ENCODE peak calls at places on chromosomes 2 and 18, in eight cellular contexts. One of them, this sample, is unnamed.

GRCh38 chr2:112541315-112542122 is 746 bp upstream of the POLR1B start:
- DNase-seq in iPS-NIHi11: peak
- DNase-seq in cardiac muscle cell: peak
- DNase-seq in ovary: peak
- DNase-seq in body of pancreas: peak
- DNase-seq in NCI-H460: peak
- DNase-seq in amygdala: peak
- DNase-seq in NCI-H1436: peak
- DNase-seq in this sample: peak

GRCh38 chr18:68564961-68565360 is 149.9 kb downstream of the TMX3 start:
- DNase-seq in body of pancreas: no peak
- DNase-seq in ovary: no peak
- DNase-seq in cardiac muscle cell: peak
- DNase-seq in iPS-NIHi11: no peak
- DNase-seq in NCI-H1436: no peak
- DNase-seq in amygdala: no peak
- DNase-seq in NCI-H460: no peak
- DNase-seq in this sample: no peak

GRCh38 chr2:74719066-74719465 is 65.0 kb downstream of the SEMA4F start:
- DNase-seq in NCI-H460: no peak
- DNase-seq in ovary: no peak
- DNase-seq in iPS-NIHi11: no peak
- DNase-seq in amygdala: no peak
- DNase-seq in cardiac muscle cell: no peak
- DNase-seq in NCI-H1436: no peak
- DNase-seq in body of pancreas: no peak
- DNase-seq in this sample: no peak

GRCh38 chr2:43110442-43110871 is 115.9 kb downstream of the ZFP36L2 start:
- DNase-seq in NCI-H460: no peak
- DNase-seq in amygdala: no peak
- DNase-seq in body of pancreas: no peak
- DNase-seq in iPS-NIHi11: no peak
- DNase-seq in cardiac muscle cell: peak
- DNase-seq in NCI-H1436: no peak
- DNase-seq in ovary: peak
- DNase-seq in this sample: no peak

GRCh38 chr2:72006188-72006736 is 141.4 kb downstream of the CYP26B1 start:
- DNase-seq in ovary: no peak
- DNase-seq in cardiac muscle cell: no peak
- DNase-seq in amygdala: no peak
- DNase-seq in NCI-H1436: no peak
- DNase-seq in body of pancreas: no peak
- DNase-seq in iPS-NIHi11: no peak
- DNase-seq in NCI-H460: no peak
- DNase-seq in this sample: no peak

GRCh38 chr2:3611136-3611535 is 16.2 kb downstream of the COLEC11 start:
- DNase-seq in ovary: no peak
- DNase-seq in body of pancreas: peak
- DNase-seq in NCI-H460: no peak
- DNase-seq in amygdala: no peak
- DNase-seq in iPS-NIHi11: no peak
- DNase-seq in NCI-H1436: no peak
- DNase-seq in cardiac muscle cell: no peak
- DNase-seq in this sample: no peak

GRCh38 chr2:226478121-226478809 is 321.4 kb downstream of the IRS1 start:
- DNase-seq in NCI-H1436: no peak
- DNase-seq in NCI-H460: peak
- DNase-seq in body of pancreas: peak
- DNase-seq in ovary: peak
- DNase-seq in cardiac muscle cell: peak
- DNase-seq in amygdala: no peak
- DNase-seq in iPS-NIHi11: no peak
- DNase-seq in this sample: no peak

GRCh38 chr2:58925676-58926081 is 684.6 kb upstream of the FANCL start:
- DNase-seq in body of pancreas: no peak
- DNase-seq in NCI-H1436: no peak
- DNase-seq in amygdala: peak
- DNase-seq in iPS-NIHi11: no peak
- DNase-seq in ovary: no peak
- DNase-seq in cardiac muscle cell: no peak
- DNase-seq in NCI-H460: no peak
- DNase-seq in this sample: no peak

GRCh38 chr2:161546635-161547034 is 77.6 kb upstream of the SLC4A10 start:
- DNase-seq in NCI-H1436: no peak
- DNase-seq in amygdala: no peak
- DNase-seq in body of pancreas: no peak
- DNase-seq in NCI-H460: no peak
- DNase-seq in cardiac muscle cell: no peak
- DNase-seq in ovary: no peak
- DNase-seq in iPS-NIHi11: no peak
- DNase-seq in this sample: no peak

GRCh38 chr2:150681120-150681796 is 193.8 kb upstream of the RND3 start:
- DNase-seq in body of pancreas: no peak
- DNase-seq in amygdala: no peak
- DNase-seq in iPS-NIHi11: no peak
- DNase-seq in NCI-H1436: no peak
- DNase-seq in NCI-H460: no peak
- DNase-seq in cardiac muscle cell: peak
- DNase-seq in ovary: no peak
- DNase-seq in this sample: no peak

GRCh38 chr2:100880730-100881129 is 60.8 kb downstream of the NPAS2 start:
- DNase-seq in NCI-H460: no peak
- DNase-seq in ovary: no peak
- DNase-seq in amygdala: no peak
- DNase-seq in iPS-NIHi11: no peak
- DNase-seq in cardiac muscle cell: peak
- DNase-seq in body of pancreas: no peak
- DNase-seq in NCI-H1436: no peak
- DNase-seq in this sample: no peak

GRCh38 chr2:188978291-188979081 is 4.3 kb downstream of the COL3A1 start:
- DNase-seq in iPS-NIHi11: peak
- DNase-seq in amygdala: no peak
- DNase-seq in body of pancreas: no peak
- DNase-seq in ovary: peak
- DNase-seq in cardiac muscle cell: peak
- DNase-seq in NCI-H460: no peak
- DNase-seq in NCI-H1436: no peak
- DNase-seq in this sample: no peak

GRCh38 chr2:33497177-33497787 is 20.8 kb downstream of the RASGRP3 start:
- DNase-seq in NCI-H460: no peak
- DNase-seq in amygdala: no peak
- DNase-seq in ovary: no peak
- DNase-seq in NCI-H1436: no peak
- DNase-seq in cardiac muscle cell: peak
- DNase-seq in body of pancreas: no peak
- DNase-seq in iPS-NIHi11: no peak
- DNase-seq in this sample: no peak

GRCh38 chr2:217631091-217631490 is 371.7 kb downstream of the TNS1 start:
- DNase-seq in ovary: no peak
- DNase-seq in NCI-H1436: no peak
- DNase-seq in amygdala: no peak
- DNase-seq in NCI-H460: no peak
- DNase-seq in cardiac muscle cell: no peak
- DNase-seq in iPS-NIHi11: no peak
- DNase-seq in body of pancreas: no peak
- DNase-seq in this sample: peak